ENCODE peak calls at places on chromosome 20, in seven cellular contexts. V is fibroblast of lung, W is mucosa of descending colon, L is adrenal gland, Z is mesenchymal stem cell, P is heart left ventricle, K is DND-41. M is an unnamed sample.

GRCh38 chr20:6395695-6396094 is 272.9 kb upstream of the FERMT1 start:
- DNase-seq in V (peak; percentile 25), W (no peak), L (no peak), Z (peak; percentile 77), P (no peak), K (no peak), M (no peak)

GRCh38 chr20:4341804-4342560 is 326.6 kb upstream of the RNF24 start:
- DNase-seq in V (peak; percentile 63), W (no peak), L (no peak), Z (peak; percentile 44), P (no peak), K (no peak), M (no peak)

GRCh38 chr20:2399390-2399789 is 18.7 kb downstream of the TGM6 start:
- DNase-seq in V (no peak), W (no peak), L (no peak), Z (no peak), P (no peak), K (no peak), M (no peak)

GRCh38 chr20:63740501-63741353 is 1.2 kb downstream of the SLC2A4RG start:
- DNase-seq in V (peak; percentile 95), W (peak; percentile 93), L (peak; percentile 96), Z (peak; percentile 93), P (peak; percentile 95), K (peak; percentile 44), M (no peak)

GRCh38 chr20:36371391-36371790 is 65.3 kb downstream of the DLGAP4 start:
- DNase-seq in V (no peak), W (no peak), L (no peak), Z (no peak), P (no peak), K (no peak), M (no peak)

GRCh38 chr20:41100001-41100480 is 37.3 kb upstream of the PLCG1 start:
- DNase-seq in V (no peak), W (no peak), L (no peak), Z (no peak), P (no peak), K (no peak), M (no peak)

GRCh38 chr20:53245581-53245980 is 273.4 kb downstream of the TSHZ2 start:
- DNase-seq in V (no peak), W (no peak), L (no peak), Z (no peak), P (no peak), K (no peak), M (no peak)

GRCh38 chr20:15316556-15316955 is 979.1 kb upstream of the FLRT3 start:
- DNase-seq in V (no peak), W (no peak), L (no peak), Z (no peak), P (no peak), K (no peak), M (no peak)

GRCh38 chr20:8943638-8944037 is 125.2 kb upstream of the PLCB4 start:
- DNase-seq in V (no peak), W (peak; percentile 9), L (no peak), Z (no peak), P (no peak), K (no peak), M (no peak)

GRCh38 chr20:64242797-64243475 is 12.6 kb upstream of the PCMTD2 start:
- DNase-seq in V (no peak), W (no peak), L (no peak), Z (no peak), P (no peak), K (no peak), M (no peak)

GRCh38 chr20:48765359-48765758 is 62.4 kb downstream of the PREX1 start:
- DNase-seq in V (no peak), W (no peak), L (peak; percentile 43), Z (no peak), P (no peak), K (no peak), M (no peak)

GRCh38 chr20:11810316-11811130 is 107.2 kb upstream of the BTBD3 start:
- DNase-seq in V (peak; percentile 36), W (no peak), L (no peak), Z (peak; percentile 37), P (no peak), K (no peak), M (no peak)

GRCh38 chr20:41587956-41588355 is 30.2 kb downstream of the CHD6 start:
- DNase-seq in V (peak; percentile 62), W (no peak), L (peak; percentile 22), Z (no peak), P (no peak), K (no peak), M (no peak)

GRCh38 chr20:36002855-36003254 is 34.5 kb downstream of the CNBD2 start:
- DNase-seq in V (no peak), W (no peak), L (no peak), Z (no peak), P (no peak), K (no peak), M (no peak)

GRCh38 chr20:62191781-62192559 is 9.1 kb downstream of the MTG2 start:
- DNase-seq in V (no peak), W (no peak), L (no peak), Z (no peak), P (peak; percentile 27), K (no peak), M (no peak)

GRCh38 chr20:59472059-59472458 is 132.3 kb upstream of the PHACTR3 start:
- DNase-seq in V (no peak), W (no peak), L (no peak), Z (no peak), P (no peak), K (no peak), M (no peak)

GRCh38 chr20:4342631-4343030 is 327.3 kb upstream of the RNF24 start:
- DNase-seq in V (no peak), W (no peak), L (no peak), Z (no peak), P (no peak), K (no peak), M (no peak)

GRCh38 chr20:8652396-8652795 is 416.5 kb upstream of the PLCB4 start:
- DNase-seq in V (no peak), W (no peak), L (no peak), Z (no peak), P (no peak), K (no peak), M (no peak)

GRCh38 chr20:46268131-46268611 is 40.1 kb downstream of the CDH22 start:
- DNase-seq in V (no peak), W (no peak), L (no peak), Z (no peak), P (no peak), K (no peak), M (no peak)

GRCh38 chr20:46267108-46267820 is 41.0 kb downstream of the CDH22 start:
- DNase-seq in V (no peak), W (no peak), L (no peak), Z (no peak), P (no peak), K (no peak), M (no peak)

GRCh38 chr20:46270977-46271744 is 37.1 kb downstream of the CDH22 start:
- DNase-seq in V (no peak), W (no peak), L (no peak), Z (no peak), P (no peak), K (no peak), M (no peak)

GRCh38 chr20:46268662-46269061 is 39.6 kb downstream of the CDH22 start:
- DNase-seq in V (no peak), W (no peak), L (no peak), Z (no peak), P (no peak), K (no peak), M (no peak)

GRCh38 chr20:46269372-46269771 is 38.9 kb downstream of the CDH22 start:
- DNase-seq in V (no peak), W (no peak), L (no peak), Z (no peak), P (no peak), K (no peak), M (no peak)
- H3K4me1 ChIP-seq in V (no peaks in the 10 kb centered on the region), W (no peaks in the 10 kb centered on the region), L (no peaks in the 10 kb centered on the region), Z (peaks cover 3% of the 10 kb centered on the region), P (no peaks in the 10 kb centered on the region), K (no peaks in the 10 kb centered on the region), M (peaks cover 2% of the 10 kb centered on the region)

DNA sequence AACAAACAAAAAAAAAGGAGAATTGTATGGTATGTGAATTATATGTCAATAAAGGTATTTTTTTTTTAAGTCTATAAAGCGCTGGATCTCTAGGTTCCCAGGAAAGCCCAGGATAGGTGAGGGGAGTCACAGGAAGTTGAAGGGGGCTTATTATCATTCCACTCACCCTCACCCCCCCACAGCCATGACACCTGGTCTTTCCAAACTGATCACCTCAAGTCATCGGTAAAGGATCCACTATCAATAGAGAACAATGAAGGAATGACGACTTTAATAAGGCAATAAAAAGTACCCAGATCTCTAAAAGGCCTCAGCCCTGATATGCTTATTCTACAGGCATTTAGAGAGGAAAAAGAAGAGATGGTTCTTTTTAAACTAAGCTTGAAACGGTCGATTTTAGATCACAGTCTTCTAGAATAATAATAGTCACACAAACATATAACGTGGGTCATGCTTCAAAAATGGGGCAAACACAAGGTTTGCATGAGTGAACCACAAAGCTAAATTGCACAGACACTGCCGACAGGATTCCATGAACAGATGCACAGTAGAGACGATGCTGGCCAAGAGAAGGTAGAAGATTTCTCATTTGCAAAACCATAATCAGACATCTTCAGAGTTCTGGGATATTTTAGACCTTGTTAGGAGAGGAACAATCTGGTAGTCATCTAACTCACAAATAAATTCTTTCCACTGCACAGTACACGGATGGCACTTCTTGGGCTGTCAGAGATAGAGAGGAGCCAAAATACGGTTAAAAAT is 21.1 kb downstream of the ZMYND8 start:
- DNase-seq in V (no peak), W (no peak), L (no peak), Z (no peak), P (no peak), K (no peak), M (no peak)
- H3K4me1 ChIP-seq in V (peaks cover 33% of the 10 kb centered on the region), W (peaks cover 38% of the 10 kb centered on the region), L (peaks cover 71% of the 10 kb centered on the region), Z (peaks cover 21% of the 10 kb centered on the region), P (peaks cover 42% of the 10 kb centered on the region), K (no peaks in the 10 kb centered on the region), M (peaks cover 5% of the 10 kb centered on the region)

GRCh38 chr20:18533491-18533890 is 25.8 kb downstream of the SEC23B start:
- DNase-seq in V (no peak), W (no peak), L (no peak), Z (no peak), P (no peak), K (no peak), M (no peak)
- H3K4me1 ChIP-seq in V (no peaks in the 10 kb centered on the region), W (no peaks in the 10 kb centered on the region), L (no peaks in the 10 kb centered on the region), Z (peaks cover 6% of the 10 kb centered on the region), P (no peaks in the 10 kb centered on the region), K (no peaks in the 10 kb centered on the region), M (no peaks in the 10 kb centered on the region)

GRCh38 chr20:33842346-33842745 is 31.2 kb downstream of the CHMP4B start:
- DNase-seq in V (no peak), W (no peak), L (no peak), Z (no peak), P (no peak), K (no peak), M (no peak)
- H3K4me1 ChIP-seq in V (no peaks in the 10 kb centered on the region), W (peaks cover 87% of the 10 kb centered on the region), L (peaks cover 43% of the 10 kb centered on the region), Z (peaks cover 19% of the 10 kb centered on the region), P (peaks cover 88% of the 10 kb centered on the region), K (no peaks in the 10 kb centered on the region), M (peaks cover 8% of the 10 kb centered on the region)

GRCh38 chr20:32467506-32468312 is 109.6 kb downstream of the ASXL1 start:
- DNase-seq in V (no peak), W (peak; percentile 79), L (no peak), Z (no peak), P (no peak), K (no peak), M (no peak)
- H3K4me1 ChIP-seq in V (peaks cover 11% of the 10 kb centered on the region), W (peaks cover 83% of the 10 kb centered on the region), L (peaks cover 20% of the 10 kb centered on the region), Z (peaks cover 84% of the 10 kb centered on the region), P (peaks cover 67% of the 10 kb centered on the region), K (no peaks in the 10 kb centered on the region), M (peaks cover 14% of the 10 kb centered on the region)

M was measured in iPS DF 6.9.